ENCODE peak calls at places on chromosomes 1 and 21, in eight cellular contexts. B is PC-3; U is sigmoid colon; O is left lung; V is CD4-positive, alpha-beta T cell; S is MM.1S; F is left ventricle myocardium inferior; P is psoas muscle. I is an unnamed sample.
A peak's percentile ranks its signal among the peaks of the same experiment; 100 is the strongest.

GRCh38 chr1:17287377-17287776 is 20.6 kb upstream of the PADI4 start:
- DNase-seq in B (peak; percentile 98), U (no peak), V (no peak), P (no peak), O (no peak), F (no peak), S (no peak), I (no peak)

GRCh38 chr21:33937931-33938339 is 22.3 kb upstream of the ATP5PO start:
- DNase-seq in V (peak; percentile 39), B (no peak), U (no peak), P (no peak), F (no peak), S (no peak), O (no peak), I (peak; percentile 27)

GRCh38 chr1:13889495-13889894 is 189.5 kb downstream of the PRDM2 start:
- DNase-seq in S (no peak), F (no peak), P (no peak), B (no peak), U (no peak), O (no peak), V (no peak), I (peak; percentile 13)

GRCh38 chr1:7247158-7247557 is 461.9 kb downstream of the CAMTA1 start:
- DNase-seq in F (no peak), S (no peak), V (no peak), U (no peak), P (no peak), O (no peak), B (no peak), I (no peak)

GRCh38 chr21:33212159-33212851 is 17.4 kb upstream of the IFNAR2 start:
- DNase-seq in P (no peak), B (no peak), O (no peak), V (no peak), S (peak; percentile 53), U (no peak), F (no peak), I (peak; percentile 84)

GRCh38 chr1:6612641-6613360 is 730 bp upstream of the PHF13 start:
- DNase-seq in F (peak; percentile 36), V (no peak), U (peak; percentile 84), B (peak; percentile 94), S (peak; percentile 51), P (peak; percentile 61), O (peak; percentile 87), I (peak; percentile 62)

GRCh38 chr1:241139047-241139446 is 218.0 kb downstream of the RGS7 start:
- DNase-seq in O (no peak), P (no peak), U (no peak), F (no peak), V (no peak), S (no peak), B (no peak), I (no peak)

GRCh38 chr1:223712184-223712855 is at the start of gene CAPN2:
- DNase-seq in U (peak; percentile 93), O (peak; percentile 97), S (peak; percentile 76), V (peak; percentile 16), F (peak; percentile 85), B (peak; percentile 96), P (peak; percentile 91), I (peak; percentile 86)

GRCh38 chr1:156704930-156705320 is 458 bp downstream of the CRABP2 start:
- DNase-seq in O (no peak), V (no peak), F (peak; percentile 29), U (peak; percentile 91), P (peak; percentile 82), B (peak; percentile 93), S (no peak), I (no peak)

GRCh38 chr21:31872452-31873274 is at the start of gene HUNK:
- DNase-seq in B (no peak), S (peak; percentile 72), U (no peak), P (peak; percentile 34), F (no peak), O (peak; percentile 81), V (no peak), I (peak; percentile 53)

GRCh38 chr21:38787461-38788274 is 18.1 kb upstream of the ETS2 start:
- DNase-seq in U (no peak), O (no peak), S (no peak), P (no peak), F (no peak), B (peak; percentile 99), V (no peak), I (peak; percentile 99)

GRCh38 chr1:178973671-178974091 is 52.0 kb upstream of the FAM20B start:
- DNase-seq in V (no peak), F (no peak), S (peak; percentile 84), U (no peak), P (no peak), B (no peak), O (no peak), I (no peak)

GRCh38 chr1:29259802-29260441 is 23.6 kb downstream of the PTPRU start:
- DNase-seq in P (peak; percentile 67), S (no peak), U (peak; percentile 78), F (peak; percentile 67), B (no peak), O (peak; percentile 89), V (no peak), I (peak; percentile 38)

GRCh38 chr1:193184776-193185175 is 1.6 kb downstream of the B3GALT2 start:
- DNase-seq in P (no peak), F (no peak), O (no peak), V (no peak), U (no peak), B (no peak), S (no peak), I (no peak)

GRCh38 chr1:193179094-193179493 is 7.3 kb downstream of the B3GALT2 start:
- DNase-seq in S (no peak), O (no peak), F (no peak), B (no peak), V (no peak), P (no peak), U (no peak), I (peak; percentile 31)

GRCh38 chr1:193183019-193183643 is 3.3 kb downstream of the B3GALT2 start:
- DNase-seq in O (no peak), V (no peak), B (peak; percentile 69), U (no peak), P (no peak), F (no peak), S (peak; percentile 68), I (peak; percentile 77)

GRCh38 chr1:193181985-193182384 is 4.4 kb downstream of the B3GALT2 start:
- DNase-seq in B (no peak), U (peak; percentile 60), S (no peak), F (no peak), P (no peak), V (no peak), O (no peak), I (no peak)

GRCh38 chr1:193181526-193181925 is 4.9 kb downstream of the B3GALT2 start:
- DNase-seq in S (no peak), U (no peak), O (no peak), F (no peak), P (no peak), V (no peak), B (no peak), I (no peak)
- H3K27ac ChIP-seq in S (no peak overlapping the region), U (peak overlapping the region; percentile 19), O (no peak overlapping the region), F (peak overlapping the region; percentile 59), P (no peak overlapping the region), V (no peak overlapping the region), B (no peak overlapping the region), I (no peak overlapping the region)

GRCh38 chr1:21912038-21912758 is 24.9 kb downstream of the HSPG2 start:
- DNase-seq in U (no peak), B (no peak), S (no peak), P (no peak), F (no peak), O (no peak), V (no peak), I (no peak)

GRCh38 chr1:21909286-21909759 is 27.8 kb downstream of the HSPG2 start:
- DNase-seq in O (no peak), P (peak; percentile 49), F (no peak), U (no peak), V (no peak), S (no peak), B (no peak), I (no peak)

GRCh38 chr1:21909787-21910503 is 27.2 kb downstream of the HSPG2 start:
- DNase-seq in U (peak; percentile 91), S (no peak), F (peak; percentile 78), B (no peak), V (no peak), O (no peak), P (peak; percentile 63), I (no peak)

GRCh38 chr1:21911205-21912001 is 25.7 kb downstream of the HSPG2 start:
- DNase-seq in P (peak; percentile 50), F (peak; percentile 82), S (no peak), O (no peak), U (no peak), B (no peak), V (no peak), I (peak; percentile 78)

DNA sequence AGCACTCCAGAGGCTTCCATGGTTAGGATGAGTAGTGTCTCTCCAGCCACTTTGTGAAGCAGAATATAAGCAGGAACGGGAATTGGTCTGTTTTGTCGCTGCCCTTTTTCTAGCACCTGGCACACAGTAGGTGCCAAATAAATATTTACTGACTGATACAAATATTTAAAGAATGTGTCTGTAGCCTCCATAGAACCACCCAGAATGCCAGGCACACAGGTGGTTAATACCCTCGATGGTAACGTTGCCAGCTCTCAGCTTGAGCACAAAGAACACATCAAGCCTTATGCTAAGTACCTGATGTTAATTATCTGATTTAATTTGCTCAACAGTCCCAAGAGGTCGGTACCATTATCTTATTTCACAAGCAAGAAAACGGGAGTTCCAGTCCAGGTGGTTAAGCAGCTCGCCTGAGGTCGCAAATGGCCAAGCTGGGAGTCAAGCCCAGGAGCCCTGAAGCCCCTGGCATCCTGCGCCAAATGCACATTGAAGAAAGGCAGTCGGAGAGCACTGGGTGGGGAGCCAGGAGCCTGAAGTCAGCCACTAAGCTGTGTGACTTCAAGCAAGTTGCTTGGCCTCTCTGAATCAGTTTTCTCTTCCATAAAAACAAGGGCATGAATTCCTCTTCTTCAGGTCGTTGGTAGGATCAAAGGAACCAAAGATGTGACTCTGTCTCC is 26.4 kb downstream of the HSPG2 start:
- DNase-seq in O (no peak), B (no peak), F (no peak), V (no peak), S (no peak), P (no peak), U (no peak), I (no peak)
- H3K27ac ChIP-seq in O (peak overlapping the region; percentile 81), B (no peak overlapping the region), F (peak overlapping the region; percentile 90), V (no peak overlapping the region), S (no peak overlapping the region), P (peak overlapping the region; percentile 87), U (peak overlapping the region; percentile 99), I (no peak overlapping the region)

DNA sequence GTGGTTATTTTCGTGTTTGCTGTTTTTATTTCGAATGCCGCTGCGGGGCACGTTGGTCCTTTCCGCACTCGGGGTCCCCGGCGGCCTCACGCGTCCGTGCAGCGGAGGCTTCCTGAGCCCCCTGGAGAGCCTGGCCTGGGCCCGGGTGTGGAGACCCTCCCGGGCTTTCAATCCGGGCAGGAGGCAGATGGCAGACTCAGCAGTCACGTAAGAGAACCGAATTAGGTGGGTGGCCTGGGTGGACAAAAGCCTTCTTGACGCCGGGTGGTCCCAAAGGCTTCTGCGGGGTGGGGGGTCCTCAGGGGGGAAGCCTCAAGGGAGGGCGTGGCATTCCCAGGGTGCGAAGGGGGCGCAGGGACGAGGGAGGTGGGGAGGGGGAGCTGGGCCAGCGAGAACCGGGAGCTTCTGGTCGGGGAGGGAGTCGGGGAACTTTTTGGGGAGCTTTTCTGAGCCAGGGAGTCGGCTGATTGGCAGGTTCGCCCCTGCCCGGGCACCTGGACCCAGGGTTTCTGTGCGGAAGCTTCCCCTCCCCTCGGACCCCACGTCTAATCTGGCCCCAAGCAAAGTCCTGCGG is 1.2 kb upstream of the HES4 start:
- DNase-seq in S (no peak), O (peak; percentile 71), F (no peak), V (no peak), U (peak; percentile 73), B (no peak), P (peak; percentile 20), I (no peak)
- H3K27ac ChIP-seq in S (no peak overlapping the region), O (peak overlapping the region; percentile 96), F (peak overlapping the region; percentile 99), V (no peak overlapping the region), U (peak overlapping the region; percentile 96), B (peak overlapping the region; percentile 96), P (peak overlapping the region; percentile 92), I (peak overlapping the region; percentile 95)

GRCh38 chr21:43768868-43769167 is 7.3 kb downstream of the CSTB start:
- DNase-seq in O (peak; percentile 58), P (no peak), S (no peak), B (no peak), F (no peak), U (no peak), V (no peak), I (no peak)
- H3K27ac ChIP-seq in O (no peak overlapping the region), P (no peak overlapping the region), S (no peak overlapping the region), B (peak overlapping the region; percentile 97), F (no peak overlapping the region), U (no peak overlapping the region), V (no peak overlapping the region), I (no peak overlapping the region)